ENCODE peak calls at places on chromosome 7, in nine cellular contexts. R is stomach, B is H1, T is suprapubic skin, K is upper lobe of left lung, I is sigmoid colon, G is K562, F is transverse colon, U is SK-N-SH. S is an unnamed sample.

GRCh38 chr7:42699415-42700178 is 212.3 kb downstream of the C7orf25 start:
- DNase-seq in R (no peak), B (no peak), T (no peak), K (no peak), I (no peak), G (no peak), F (no peak), U (no peak), S (peak)

GRCh38 chr7:98509836-98510235 is 107.2 kb upstream of the NPTX2 start:
- DNase-seq in R (no peak), B (no peak), T (no peak), K (no peak), I (peak), G (no peak), F (no peak), U (no peak), S (no peak)

GRCh38 chr7:115748123-115748738 is 282.3 kb downstream of the TFEC start:
- DNase-seq in R (no peak), B (no peak), T (no peak), K (no peak), I (no peak), G (no peak), F (no peak), U (no peak), S (no peak)

GRCh38 chr7:128938524-128939074 is 872 bp downstream of the IRF5 start:
- DNase-seq in R (no peak), B (no peak), T (peak), K (peak), I (peak), G (peak), F (peak), U (peak), S (no peak)

GRCh38 chr7:6171532-6172330 is 100.7 kb downstream of the CYTH3 start:
- DNase-seq in R (no peak), B (peak), T (no peak), K (peak), I (no peak), G (no peak), F (no peak), U (no peak), S (no peak)

GRCh38 chr7:149859369-149859768 is 14.4 kb upstream of the ATP6V0E2 start:
- DNase-seq in R (no peak), B (no peak), T (peak), K (no peak), I (no peak), G (no peak), F (no peak), U (no peak), S (no peak)

GRCh38 chr7:132181371-132181770 is 394.9 kb downstream of the PLXNA4 start:
- DNase-seq in R (no peak), B (no peak), T (no peak), K (no peak), I (peak), G (no peak), F (no peak), U (no peak), S (no peak)

GRCh38 chr7:139702811-139703467 is 74.9 kb downstream of the HIPK2 start:
- DNase-seq in R (peak), B (no peak), T (no peak), K (no peak), I (no peak), G (no peak), F (peak), U (no peak), S (no peak)

GRCh38 chr7:87339373-87339897 is 6.0 kb upstream of the CROT start:
- DNase-seq in R (no peak), B (no peak), T (no peak), K (no peak), I (no peak), G (no peak), F (no peak), U (no peak), S (no peak)

GRCh38 chr7:151838861-151839381 is 38.0 kb downstream of the PRKAG2 start:
- DNase-seq in R (no peak), B (no peak), T (no peak), K (peak), I (no peak), G (no peak), F (peak), U (no peak), S (no peak)

GRCh38 chr7:31875424-31875823 is 188.4 kb downstream of the PPP1R17 start:
- DNase-seq in R (no peak), B (no peak), T (no peak), K (no peak), I (no peak), G (no peak), F (no peak), U (no peak), S (no peak)

GRCh38 chr7:152459724-152460251 is 24.0 kb upstream of the KMT2C start:
- DNase-seq in R (no peak), B (no peak), T (no peak), K (no peak), I (no peak), G (no peak), F (peak), U (peak), S (no peak)

GRCh38 chr7:38411404-38411803 is 138.0 kb upstream of the TARP start:
- DNase-seq in R (no peak), B (no peak), T (no peak), K (no peak), I (no peak), G (no peak), F (no peak), U (peak), S (no peak)

GRCh38 chr7:26860361-26860760 is 4.0 kb downstream of the SKAP2 start:
- DNase-seq in R (no peak), B (no peak), T (no peak), K (no peak), I (no peak), G (no peak), F (peak), U (no peak), S (no peak)

GRCh38 chr7:25009271-25009670 is 29.3 kb upstream of the OSBPL3 start:
- DNase-seq in R (no peak), B (no peak), T (no peak), K (no peak), I (no peak), G (no peak), F (no peak), U (no peak), S (no peak)

GRCh38 chr7:112292162-112292561 is 85.7 kb downstream of the ZNF277 start:
- DNase-seq in R (no peak), B (no peak), T (no peak), K (no peak), I (no peak), G (no peak), F (no peak), U (no peak), S (no peak)

GRCh38 chr7:111409714-111410422 is 152.4 kb downstream of the IMMP2L start:
- DNase-seq in R (no peak), B (no peak), T (no peak), K (no peak), I (no peak), G (no peak), F (no peak), U (no peak), S (no peak)

GRCh38 chr7:34672430-34672829 is 14.4 kb downstream of the NPSR1 start:
- DNase-seq in R (no peak), B (no peak), T (no peak), K (no peak), I (no peak), G (no peak), F (no peak), U (no peak), S (no peak)

GRCh38 chr7:100126931-100127865 is at the start of gene MBLAC1:
- DNase-seq in R (peak), B (peak), T (peak), K (peak), I (peak), G (peak), F (peak), U (peak), S (peak)

GRCh38 chr7:12771378-12771877 is 84.0 kb downstream of the ARL4A start:
- DNase-seq in R (no peak), B (no peak), T (no peak), K (no peak), I (peak), G (no peak), F (peak), U (no peak), S (no peak)
- TF ChIP-seq POLR2AphosphoS5 in R (no peak), B (no peak), T (no peak), K (no peak), I (no peak), G (no peak), F (peak), U (peak), S (no peak)

DNA sequence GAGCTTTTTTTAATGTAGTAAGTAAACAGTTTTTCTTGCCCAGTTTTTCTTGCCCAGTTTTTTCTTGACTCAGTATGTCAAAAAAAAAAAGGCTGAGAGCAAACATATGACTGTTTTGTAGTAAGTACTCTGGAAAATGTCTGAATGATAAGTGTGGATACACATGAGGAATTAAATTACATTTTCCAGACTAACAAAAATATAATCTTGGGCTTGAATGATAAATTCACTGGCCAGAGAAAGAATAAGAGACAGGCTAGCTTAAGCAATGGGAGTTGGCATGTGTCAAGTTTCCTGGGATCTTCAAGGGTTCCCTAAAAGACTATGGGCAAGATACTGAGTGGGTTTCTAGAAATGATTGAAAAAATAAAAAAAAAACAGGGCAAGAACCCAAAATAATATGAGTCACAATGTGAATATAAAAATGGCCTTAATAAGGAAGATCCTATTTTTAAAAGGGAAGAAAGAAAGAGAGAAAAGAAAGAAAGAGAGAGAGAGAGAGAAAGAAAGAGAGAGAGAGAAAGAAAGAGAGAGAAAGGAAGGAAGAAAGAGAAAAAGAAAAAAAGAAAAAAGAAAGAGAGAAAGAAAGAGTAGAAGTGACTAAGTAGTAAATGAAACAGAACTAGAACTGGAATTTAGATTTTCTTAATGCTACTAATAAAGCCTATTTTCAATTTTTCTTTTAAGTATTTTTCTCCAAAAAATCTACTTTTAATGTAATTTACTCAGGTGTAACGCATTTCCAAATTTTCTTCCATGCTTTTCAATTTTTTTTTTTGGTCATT is 60.2 kb downstream of the TFPI2 start:
- DNase-seq in R (no peak), B (no peak), T (no peak), K (no peak), I (no peak), G (no peak), F (no peak), U (no peak), S (no peak)
- TF ChIP-seq EP300 in R (no peak), B (no peak), T (no peak), K (no peak), I (no peak), G (no peak), F (no peak), U (no peak), S (no peak)

GRCh38 chr7:76063525-76063924 is 15.6 kb downstream of the MDH2 start:
- DNase-seq in R (peak), B (no peak), T (no peak), K (no peak), I (no peak), G (peak), F (peak), U (peak), S (no peak)
- TF ChIP-seq POLR2AphosphoS5 in R (peak), B (no peak), T (no peak), K (no peak), I (no peak), G (no peak), F (no peak), U (no peak), S (no peak)

DNA sequence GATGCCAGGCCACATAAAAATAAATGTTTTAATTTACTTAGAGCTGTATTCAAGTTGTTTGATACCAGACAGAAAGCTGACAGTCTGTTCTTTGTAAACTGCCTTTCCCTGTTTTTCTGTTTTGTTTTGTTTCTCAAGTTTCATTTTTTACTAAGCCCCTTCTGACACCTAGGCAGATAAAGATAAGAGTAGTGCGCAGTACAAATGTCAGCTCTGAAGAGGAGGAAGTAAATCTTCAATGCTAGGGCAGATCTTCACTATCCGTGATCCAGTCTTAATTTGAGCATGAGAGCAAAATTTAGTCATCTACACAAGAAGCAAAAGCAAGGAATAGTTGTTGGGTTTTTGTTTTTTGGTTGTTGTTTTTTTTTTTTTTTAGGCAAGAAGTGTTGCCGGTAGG is 27.3 kb downstream of the MTURN start:
- DNase-seq in R (no peak), B (no peak), T (no peak), K (no peak), I (no peak), G (no peak), F (no peak), U (no peak), S (no peak)
- TF ChIP-seq EP300 in R (no peak), B (no peak), T (no peak), K (no peak), I (no peak), G (no peak), F (no peak), U (no peak), S (no peak)

GRCh38 chr7:156580036-156580435 is 60.5 kb upstream of the RNF32 start:
- DNase-seq in R (no peak), B (no peak), T (no peak), K (no peak), I (no peak), G (no peak), F (no peak), U (no peak), S (no peak)

GRCh38 chr7:156579566-156579965 is 61.0 kb upstream of the RNF32 start:
- DNase-seq in R (no peak), B (no peak), T (no peak), K (no peak), I (no peak), G (no peak), F (no peak), U (no peak), S (no peak)

GRCh38 chr7:156585926-156586325 is 54.6 kb upstream of the RNF32 start:
- DNase-seq in R (no peak), B (no peak), T (no peak), K (no peak), I (no peak), G (no peak), F (no peak), U (no peak), S (no peak)

GRCh38 chr7:156585025-156585648 is 55.4 kb upstream of the RNF32 start:
- DNase-seq in R (no peak), B (peak), T (no peak), K (no peak), I (no peak), G (no peak), F (no peak), U (no peak), S (no peak)

GRCh38 chr7:156582591-156583123 is 57.9 kb upstream of the RNF32 start:
- DNase-seq in R (no peak), B (no peak), T (no peak), K (no peak), I (no peak), G (no peak), F (no peak), U (no peak), S (no peak)
- TF ChIP-seq POLR2AphosphoS5 in R (no peak), B (no peak), T (no peak), K (no peak), I (no peak), G (no peak), F (no peak), U (no peak), S (no peak)

GRCh38 chr7:130393799-130394411 is 13.6 kb downstream of the CPA1 start:
- DNase-seq in R (no peak), B (no peak), T (no peak), K (no peak), I (no peak), G (no peak), F (no peak), U (no peak), S (peak)

GRCh38 chr7:130393095-130393494 is 12.8 kb downstream of the CPA1 start:
- DNase-seq in R (no peak), B (no peak), T (no peak), K (no peak), I (no peak), G (no peak), F (no peak), U (no peak), S (peak)

GRCh38 chr7:130390486-130390885 is 10.2 kb downstream of the CPA1 start:
- DNase-seq in R (no peak), B (peak), T (no peak), K (no peak), I (no peak), G (no peak), F (no peak), U (no peak), S (peak)

GRCh38 chr7:130394421-130395188 is 14.3 kb downstream of the CPA1 start:
- DNase-seq in R (no peak), B (no peak), T (no peak), K (no peak), I (no peak), G (no peak), F (no peak), U (no peak), S (peak)

GRCh38 chr7:130392456-130392860 is 12.2 kb downstream of the CPA1 start:
- DNase-seq in R (no peak), B (no peak), T (no peak), K (no peak), I (no peak), G (no peak), F (no peak), U (no peak), S (peak)
- TF ChIP-seq EP300 in R (no peak), B (no peak), T (no peak), K (no peak), I (no peak), G (peak), F (no peak), U (no peak), S (no peak)

GRCh38 chr7:101518348-101518747 is 110.7 kb downstream of the MYL10 start:
- DNase-seq in R (no peak), B (no peak), T (no peak), K (peak), I (no peak), G (no peak), F (no peak), U (no peak), S (no peak)
- TF ChIP-seq POLR2AphosphoS5 in R (no peak), B (no peak), T (no peak), K (no peak), I (no peak), G (no peak), F (no peak), U (no peak), S (no peak)

S was measured in esophagus muscularis mucosa.